ENCODE peak calls at places on chromosomes 13 and 19, in nine cellular contexts. One of them, this sample, is unnamed. For H3K36me3, the result is how much of the 10 kb centered on the place peaks cover.

GRCh38 chr19:29517946-29518345 is 7.8 kb upstream of the VSTM2B start:
- DNase-seq in sigmoid colon: peak
- DNase-seq in esophagus squamous epithelium: no peak
- DNase-seq in Peyer's patch: peak
- DNase-seq in heart left ventricle: peak
- DNase-seq in uterus: no peak
- DNase-seq in right lobe of liver: peak
- DNase-seq in testis: no peak
- DNase-seq in ovary: no peak
- DNase-seq in this sample: no peak

GRCh38 chr13:100100115-100100879 is 11.4 kb downstream of the PCCA start:
- DNase-seq in sigmoid colon: no peak
- DNase-seq in esophagus squamous epithelium: no peak
- DNase-seq in Peyer's patch: no peak
- DNase-seq in heart left ventricle: no peak
- DNase-seq in uterus: no peak
- DNase-seq in right lobe of liver: no peak
- DNase-seq in testis: peak
- DNase-seq in ovary: peak
- DNase-seq in this sample: peak

GRCh38 chr13:95921485-95921884 is 131.7 kb downstream of the UGGT2 start:
- DNase-seq in sigmoid colon: no peak
- DNase-seq in esophagus squamous epithelium: no peak
- DNase-seq in Peyer's patch: no peak
- DNase-seq in heart left ventricle: no peak
- DNase-seq in uterus: no peak
- DNase-seq in right lobe of liver: no peak
- DNase-seq in testis: no peak
- DNase-seq in ovary: no peak
- DNase-seq in this sample: no peak

GRCh38 chr13:41200126-41200525 is 5.8 kb upstream of the KBTBD7 start:
- DNase-seq in sigmoid colon: no peak
- DNase-seq in esophagus squamous epithelium: no peak
- DNase-seq in Peyer's patch: no peak
- DNase-seq in heart left ventricle: no peak
- DNase-seq in uterus: no peak
- DNase-seq in right lobe of liver: no peak
- DNase-seq in testis: no peak
- DNase-seq in ovary: no peak
- DNase-seq in this sample: no peak

GRCh38 chr13:31032574-31033095 is 100.2 kb downstream of the TEX26 start:
- DNase-seq in sigmoid colon: no peak
- DNase-seq in esophagus squamous epithelium: no peak
- DNase-seq in Peyer's patch: no peak
- DNase-seq in heart left ventricle: no peak
- DNase-seq in uterus: no peak
- DNase-seq in right lobe of liver: no peak
- DNase-seq in testis: no peak
- DNase-seq in ovary: no peak
- DNase-seq in this sample: no peak

GRCh38 chr19:3383121-3383722 is 16.8 kb downstream of the NFIC start:
- DNase-seq in sigmoid colon: peak
- DNase-seq in esophagus squamous epithelium: no peak
- DNase-seq in Peyer's patch: no peak
- DNase-seq in heart left ventricle: no peak
- DNase-seq in uterus: peak
- DNase-seq in right lobe of liver: peak
- DNase-seq in testis: peak
- DNase-seq in ovary: peak
- DNase-seq in this sample: peak

GRCh38 chr13:54980651-54981050 is 1952.0 kb downstream of the OLFM4 start:
- DNase-seq in sigmoid colon: no peak
- DNase-seq in esophagus squamous epithelium: no peak
- DNase-seq in Peyer's patch: no peak
- DNase-seq in heart left ventricle: no peak
- DNase-seq in uterus: no peak
- DNase-seq in right lobe of liver: no peak
- DNase-seq in testis: no peak
- DNase-seq in ovary: no peak
- DNase-seq in this sample: no peak

GRCh38 chr13:61370520-61370919 is 45.1 kb downstream of the PCDH20 start:
- DNase-seq in sigmoid colon: no peak
- DNase-seq in esophagus squamous epithelium: no peak
- DNase-seq in Peyer's patch: no peak
- DNase-seq in heart left ventricle: no peak
- DNase-seq in uterus: no peak
- DNase-seq in right lobe of liver: no peak
- DNase-seq in testis: no peak
- DNase-seq in ovary: no peak
- DNase-seq in this sample: no peak

GRCh38 chr19:43667524-43668405 is 2.2 kb downstream of the PLAUR start:
- DNase-seq in sigmoid colon: peak
- DNase-seq in esophagus squamous epithelium: no peak
- DNase-seq in Peyer's patch: no peak
- DNase-seq in heart left ventricle: no peak
- DNase-seq in uterus: peak
- DNase-seq in right lobe of liver: peak
- DNase-seq in testis: no peak
- DNase-seq in ovary: peak
- DNase-seq in this sample: peak

GRCh38 chr13:110070511-110071120 is 236.3 kb downstream of the COL4A1 start:
- DNase-seq in sigmoid colon: no peak
- DNase-seq in esophagus squamous epithelium: no peak
- DNase-seq in Peyer's patch: no peak
- DNase-seq in heart left ventricle: no peak
- DNase-seq in uterus: no peak
- DNase-seq in right lobe of liver: no peak
- DNase-seq in testis: no peak
- DNase-seq in ovary: no peak
- DNase-seq in this sample: no peak

GRCh38 chr13:113997845-113998751 is 24.2 kb upstream of the C13orf46 start:
- DNase-seq in sigmoid colon: peak
- DNase-seq in esophagus squamous epithelium: no peak
- DNase-seq in Peyer's patch: no peak
- DNase-seq in heart left ventricle: peak
- DNase-seq in uterus: peak
- DNase-seq in right lobe of liver: peak
- DNase-seq in testis: peak
- DNase-seq in ovary: peak
- DNase-seq in this sample: no peak

GRCh38 chr13:23432589-23432988 is 913 bp downstream of the SACS start:
- DNase-seq in sigmoid colon: no peak
- DNase-seq in esophagus squamous epithelium: no peak
- DNase-seq in Peyer's patch: no peak
- DNase-seq in heart left ventricle: no peak
- DNase-seq in uterus: no peak
- DNase-seq in right lobe of liver: no peak
- DNase-seq in testis: no peak
- DNase-seq in ovary: no peak
- DNase-seq in this sample: no peak

GRCh38 chr13:108227651-108228272 is 9.6 kb downstream of the ABHD13 start:
- DNase-seq in sigmoid colon: no peak
- DNase-seq in esophagus squamous epithelium: no peak
- DNase-seq in Peyer's patch: no peak
- DNase-seq in heart left ventricle: no peak
- DNase-seq in uterus: no peak
- DNase-seq in right lobe of liver: no peak
- DNase-seq in testis: no peak
- DNase-seq in ovary: no peak
- DNase-seq in this sample: peak

GRCh38 chr19:38266981-38267597 is 2.7 kb downstream of the SPINT2 start:
- DNase-seq in sigmoid colon: no peak
- DNase-seq in esophagus squamous epithelium: no peak
- DNase-seq in Peyer's patch: peak
- DNase-seq in heart left ventricle: no peak
- DNase-seq in uterus: no peak
- DNase-seq in right lobe of liver: no peak
- DNase-seq in testis: no peak
- DNase-seq in ovary: no peak
- DNase-seq in this sample: no peak

GRCh38 chr19:4354897-4355296 is 11.5 kb downstream of the MPND start:
- DNase-seq in sigmoid colon: peak
- DNase-seq in esophagus squamous epithelium: no peak
- DNase-seq in Peyer's patch: no peak
- DNase-seq in heart left ventricle: no peak
- DNase-seq in uterus: no peak
- DNase-seq in right lobe of liver: no peak
- DNase-seq in testis: no peak
- DNase-seq in ovary: no peak
- DNase-seq in this sample: no peak

GRCh38 chr13:113857531-113858195 is 6.2 kb downstream of the GAS6 start:
- DNase-seq in sigmoid colon: no peak
- DNase-seq in esophagus squamous epithelium: no peak
- DNase-seq in Peyer's patch: peak
- DNase-seq in heart left ventricle: no peak
- DNase-seq in uterus: peak
- DNase-seq in right lobe of liver: no peak
- DNase-seq in testis: peak
- DNase-seq in ovary: peak
- DNase-seq in this sample: no peak

GRCh38 chr13:58238972-58239773 is 607.6 kb downstream of the PCDH17 start:
- DNase-seq in sigmoid colon: no peak
- DNase-seq in esophagus squamous epithelium: no peak
- DNase-seq in Peyer's patch: no peak
- DNase-seq in heart left ventricle: no peak
- DNase-seq in uterus: no peak
- DNase-seq in right lobe of liver: no peak
- DNase-seq in testis: no peak
- DNase-seq in ovary: no peak
- DNase-seq in this sample: no peak

GRCh38 chr13:75482070-75482819 is at the start of gene TBC1D4:
- DNase-seq in sigmoid colon: peak
- DNase-seq in esophagus squamous epithelium: peak
- DNase-seq in Peyer's patch: peak
- DNase-seq in heart left ventricle: peak
- DNase-seq in uterus: peak
- DNase-seq in right lobe of liver: peak
- DNase-seq in testis: peak
- DNase-seq in ovary: peak
- DNase-seq in this sample: peak
- TF ChIP-seq POLR2A in sigmoid colon: no peak
- TF ChIP-seq POLR2A in esophagus squamous epithelium: no peak
- TF ChIP-seq POLR2A in Peyer's patch: peak
- TF ChIP-seq POLR2A in heart left ventricle: no peak
- TF ChIP-seq POLR2A in uterus: peak
- TF ChIP-seq POLR2A in right lobe of liver: peak
- TF ChIP-seq POLR2A in testis: no peak
- TF ChIP-seq POLR2A in ovary: no peak
- TF ChIP-seq POLR2A in this sample: no peak

GRCh38 chr13:102400619-102401125 is 1.2 kb downstream of the FGF14 start:
- DNase-seq in sigmoid colon: no peak
- DNase-seq in esophagus squamous epithelium: no peak
- DNase-seq in Peyer's patch: no peak
- DNase-seq in heart left ventricle: peak
- DNase-seq in uterus: peak
- DNase-seq in right lobe of liver: no peak
- DNase-seq in testis: no peak
- DNase-seq in ovary: no peak
- DNase-seq in this sample: no peak
- H3K36me3 ChIP-seq in sigmoid colon: under half
- H3K36me3 ChIP-seq in esophagus squamous epithelium: under half
- H3K36me3 ChIP-seq in Peyer's patch: under half
- H3K36me3 ChIP-seq in heart left ventricle: under half
- H3K36me3 ChIP-seq in uterus: under half
- H3K36me3 ChIP-seq in right lobe of liver: under half
- H3K36me3 ChIP-seq in testis: under half
- H3K36me3 ChIP-seq in ovary: under half
- H3K36me3 ChIP-seq in this sample: under half

GRCh38 chr19:33520844-33521479 is 629 bp downstream of the PEPD start:
- DNase-seq in sigmoid colon: no peak
- DNase-seq in esophagus squamous epithelium: no peak
- DNase-seq in Peyer's patch: peak
- DNase-seq in heart left ventricle: no peak
- DNase-seq in uterus: no peak
- DNase-seq in right lobe of liver: peak
- DNase-seq in testis: no peak
- DNase-seq in ovary: no peak
- DNase-seq in this sample: no peak
- H3K4me3 ChIP-seq in sigmoid colon: peak
- H3K4me3 ChIP-seq in esophagus squamous epithelium: peak
- H3K4me3 ChIP-seq in Peyer's patch: peak
- H3K4me3 ChIP-seq in heart left ventricle: peak
- H3K4me3 ChIP-seq in uterus: peak
- H3K4me3 ChIP-seq in right lobe of liver: peak
- H3K4me3 ChIP-seq in testis: peak
- H3K4me3 ChIP-seq in ovary: peak
- H3K4me3 ChIP-seq in this sample: peak

GRCh38 chr19:45527731-45528130 is 20.5 kb downstream of the VASP start:
- DNase-seq in sigmoid colon: no peak
- DNase-seq in esophagus squamous epithelium: no peak
- DNase-seq in Peyer's patch: no peak
- DNase-seq in heart left ventricle: no peak
- DNase-seq in uterus: no peak
- DNase-seq in right lobe of liver: peak
- DNase-seq in testis: no peak
- DNase-seq in ovary: no peak
- DNase-seq in this sample: no peak

GRCh38 chr19:45526971-45527370 is 19.7 kb downstream of the VASP start:
- DNase-seq in sigmoid colon: no peak
- DNase-seq in esophagus squamous epithelium: no peak
- DNase-seq in Peyer's patch: no peak
- DNase-seq in heart left ventricle: no peak
- DNase-seq in uterus: no peak
- DNase-seq in right lobe of liver: no peak
- DNase-seq in testis: no peak
- DNase-seq in ovary: no peak
- DNase-seq in this sample: no peak

GRCh38 chr19:45528744-45529453 is 21.6 kb downstream of the VASP start:
- DNase-seq in sigmoid colon: no peak
- DNase-seq in esophagus squamous epithelium: no peak
- DNase-seq in Peyer's patch: peak
- DNase-seq in heart left ventricle: no peak
- DNase-seq in uterus: no peak
- DNase-seq in right lobe of liver: peak
- DNase-seq in testis: peak
- DNase-seq in ovary: peak
- DNase-seq in this sample: peak

GRCh38 chr19:45526143-45526542 is 18.9 kb downstream of the VASP start:
- DNase-seq in sigmoid colon: peak
- DNase-seq in esophagus squamous epithelium: no peak
- DNase-seq in Peyer's patch: peak
- DNase-seq in heart left ventricle: peak
- DNase-seq in uterus: peak
- DNase-seq in right lobe of liver: peak
- DNase-seq in testis: peak
- DNase-seq in ovary: peak
- DNase-seq in this sample: peak

DNA sequence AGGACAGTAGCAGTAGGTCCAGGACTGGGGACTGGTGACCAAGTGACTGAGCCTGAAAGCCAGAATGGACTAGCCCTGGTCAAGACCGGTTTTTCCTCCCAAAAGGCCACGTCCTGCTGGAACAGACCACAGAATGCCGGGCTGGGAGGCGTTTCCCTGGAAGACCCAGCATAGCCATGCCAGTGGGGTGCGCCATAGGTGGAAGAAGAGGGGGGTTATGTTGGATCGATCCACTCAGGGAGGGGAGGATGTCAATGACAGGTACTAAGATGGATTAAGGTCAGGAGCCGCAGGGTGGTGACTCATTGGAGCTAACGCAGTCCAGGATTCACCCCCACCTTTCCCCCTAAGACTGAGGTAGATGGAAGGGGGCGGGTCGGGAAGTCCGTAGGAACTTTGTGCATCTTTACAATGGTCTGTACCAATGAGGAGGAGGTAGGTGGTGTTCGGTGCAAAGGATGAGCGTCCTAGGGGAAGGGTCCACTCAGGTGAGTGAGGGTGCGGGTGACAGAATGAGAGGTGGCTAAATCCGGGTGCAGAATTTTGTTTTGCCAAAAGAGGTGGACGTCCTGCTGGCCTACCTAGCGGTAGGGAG is 21.0 kb downstream of the VASP start:
- DNase-seq in sigmoid colon: no peak
- DNase-seq in esophagus squamous epithelium: no peak
- DNase-seq in Peyer's patch: no peak
- DNase-seq in heart left ventricle: no peak
- DNase-seq in uterus: no peak
- DNase-seq in right lobe of liver: peak
- DNase-seq in testis: no peak
- DNase-seq in ovary: no peak
- DNase-seq in this sample: peak
- TF ChIP-seq POLR2A in sigmoid colon: no peak
- TF ChIP-seq POLR2A in esophagus squamous epithelium: no peak
- TF ChIP-seq POLR2A in Peyer's patch: no peak
- TF ChIP-seq POLR2A in heart left ventricle: no peak
- TF ChIP-seq POLR2A in uterus: no peak
- TF ChIP-seq POLR2A in right lobe of liver: no peak
- TF ChIP-seq POLR2A in testis: no peak
- TF ChIP-seq POLR2A in ovary: no peak
- TF ChIP-seq POLR2A in this sample: no peak

This sample was measured in adrenal gland.